ENCODE peak calls at places on chromosomes 3 and 15, in four cellular contexts. Y, P, E and K are unnamed samples.

GRCh38 chr15:100877551-100877950 is 2.1 kb upstream of the ALDH1A3 start:
- DNase-seq in Y (no peak), P (no peak), E (no peak), K (no peak)

GRCh38 chr3:168048414-168049330 is 47.1 kb downstream of the GOLIM4 start:
- DNase-seq in Y (no peak), P (no peak), E (no peak), K (no peak)

GRCh38 chr15:89646416-89647141 is 8.7 kb downstream of the KIF7 start:
- DNase-seq in Y (no peak), P (no peak), E (no peak), K (no peak)

GRCh38 chr3:194203482-194204035 is 67.6 kb downstream of the HES1 start:
- DNase-seq in Y (no peak), P (no peak), E (no peak), K (no peak)

GRCh38 chr15:31483924-31484368 is 157.3 kb downstream of the KLF13 start:
- DNase-seq in Y (no peak), P (no peak), E (no peak), K (no peak)

GRCh38 chr3:67423722-67424121 is 230.7 kb downstream of the SUCLG2 start:
- DNase-seq in Y (no peak), P (no peak), E (no peak), K (no peak)

GRCh38 chr3:143849854-143850549 is 1.7 kb upstream of the SLC9A9 start:
- DNase-seq in Y (peak), P (peak), E (peak), K (peak)

GRCh38 chr3:31227152-31227581 is 305.6 kb upstream of the STT3B start:
- DNase-seq in Y (no peak), P (no peak), E (no peak), K (no peak)

GRCh38 chr3:183306798-183307671 is 54.0 kb downstream of the B3GNT5 start:
- DNase-seq in Y (peak), P (peak), E (peak), K (peak)

GRCh38 chr3:11845661-11846060 is 1.0 kb downstream of the TAMM41 start:
- DNase-seq in Y (no peak), P (no peak), E (no peak), K (no peak)

GRCh38 chr15:88950600-88951160 is 37.5 kb upstream of the MFGE8 start:
- DNase-seq in Y (no peak), P (no peak), E (no peak), K (no peak)